ENCODE peak calls at places on chromosomes 3 and 15, in six cellular contexts. K is T-helper 1 cell, L is tibial artery, Z is EH, U is A549, Y is HL-60. B is an unnamed sample.

GRCh38 chr3:63141-63845 is 133.3 kb upstream of the CHL1 start:
- DNase-seq in K (no peak), L (no peak), Z (no peak), U (no peak), Y (no peak), B (no peak)

GRCh38 chr15:27587810-27588209 is 511.3 kb downstream of the OCA2 start:
- DNase-seq in K (no peak), L (no peak), Z (no peak), U (no peak), Y (no peak), B (no peak)

GRCh38 chr3:73550011-73550410 is 74.7 kb downstream of the PDZRN3 start:
- DNase-seq in K (no peak), L (no peak), Z (no peak), U (no peak), Y (no peak), B (no peak)

GRCh38 chr3:132285620-132285945 is 31.6 kb upstream of the ACP3 start:
- DNase-seq in K (no peak), L (no peak), Z (no peak), U (no peak), Y (no peak), B (no peak)

GRCh38 chr3:27279153-27279552 is 90.0 kb downstream of the NEK10 start:
- DNase-seq in K (no peak), L (no peak), Z (peak; percentile 32), U (peak; percentile 19), Y (no peak), B (no peak)

GRCh38 chr3:178767558-178767957 is 231.3 kb downstream of the KCNMB2 start:
- DNase-seq in K (no peak), L (no peak), Z (no peak), U (no peak), Y (no peak), B (no peak)

GRCh38 chr3:134803051-134803505 is 8.0 kb downstream of the EPHB1 start:
- DNase-seq in K (no peak), L (no peak), Z (no peak), U (no peak), Y (no peak), B (no peak)

GRCh38 chr3:63972196-63972595 is 51.1 kb downstream of the PSMD6 start:
- DNase-seq in K (no peak), L (no peak), Z (peak; percentile 84), U (no peak), Y (no peak), B (no peak)

GRCh38 chr15:40244961-40245523 is 6.2 kb downstream of the PAK6 start:
- DNase-seq in K (no peak), L (no peak), Z (no peak), U (no peak), Y (no peak), B (no peak)

GRCh38 chr15:76169792-76170425 is 110.1 kb downstream of the TMEM266 start:
- DNase-seq in K (no peak), L (no peak), Z (peak; percentile 66), U (no peak), Y (no peak), B (no peak)

GRCh38 chr3:108406661-108407206 is 103.7 kb downstream of the MYH15 start:
- DNase-seq in K (no peak), L (no peak), Z (peak; percentile 71), U (peak; percentile 71), Y (peak; percentile 72), B (no peak)